ENCODE peak calls at places on chromosomes 1 and 21, in four cellular contexts. J is colonic mucosa, H is breast epithelium, K is astrocyte. U is an unnamed sample.
A peak's percentile ranks its signal among the peaks of the same experiment; 100 is the strongest.

GRCh38 chr1:85581802-85582686 is 1.5 kb downstream of the CCN1 start:
- DNase-seq in J (peak; percentile 32), H (peak; percentile 70), K (peak; percentile 70), U (peak; percentile 72)

GRCh38 chr1:64010316-64010715 is 193.1 kb upstream of the UBE2U start:
- DNase-seq in J (no peak), H (no peak), K (no peak), U (peak; percentile 59)

GRCh38 chr1:45684402-45684801 is 1.9 kb downstream of the GPBP1L1 start:
- DNase-seq in J (no peak), H (no peak), K (no peak), U (no peak)

GRCh38 chr21:31151156-31151555 is 112.9 kb upstream of the KRTAP19-8 start:
- DNase-seq in J (no peak), H (no peak), K (no peak), U (no peak)

GRCh38 chr1:33237579-33237978 is 18.7 kb upstream of the ZNF362 start:
- DNase-seq in J (no peak), H (no peak), K (no peak), U (no peak)

GRCh38 chr1:244730153-244730933 is 77.4 kb downstream of the DESI2 start:
- DNase-seq in J (peak; percentile 40), H (no peak), K (peak; percentile 51), U (peak; percentile 23)

GRCh38 chr1:183198463-183198862 is 12.4 kb downstream of the LAMC2 start:
- DNase-seq in J (no peak), H (no peak), K (peak; percentile 99), U (peak; percentile 97)

GRCh38 chr1:17777818-17778217 is 22.7 kb downstream of the ACTL8 start:
- DNase-seq in J (no peak), H (no peak), K (no peak), U (no peak)

GRCh38 chr1:179298952-179299351 is 5.4 kb downstream of the SOAT1 start:
- DNase-seq in J (no peak), H (no peak), K (no peak), U (no peak)

GRCh38 chr1:18632711-18633427 is 2.2 kb downstream of the PAX7 start:
- DNase-seq in J (no peak), H (no peak), K (no peak), U (no peak)

GRCh38 chr1:51525295-51525694 is 6.2 kb upstream of the EPS15 start:
- DNase-seq in J (no peak), H (no peak), K (no peak), U (no peak)

GRCh38 chr21:39251326-39251725 is 62.1 kb downstream of the BRWD1 start:
- DNase-seq in J (no peak), H (no peak), K (no peak), U (no peak)

GRCh38 chr21:38455403-38455802 is 42.9 kb downstream of the ERG start:
- DNase-seq in J (no peak), H (no peak), K (peak; percentile 64), U (no peak)

GRCh38 chr1:208929575-208929974 is 653.9 kb upstream of the CAMK1G start:
- DNase-seq in J (no peak), H (no peak), K (peak; percentile 77), U (peak; percentile 68)

GRCh38 chr1:160623860-160624259 is 23.0 kb downstream of the SLAMF1 start:
- DNase-seq in J (no peak), H (no peak), K (no peak), U (no peak)

GRCh38 chr1:111851552-111851951 is 95.9 kb downstream of the DDX20 start:
- DNase-seq in J (no peak), H (no peak), K (no peak), U (peak; percentile 2)

GRCh38 chr1:232980336-232980978 is 30.0 kb downstream of the NTPCR start:
- DNase-seq in J (no peak), H (no peak), K (peak; percentile 53), U (no peak)

GRCh38 chr1:37858931-37859506 is 373 bp downstream of the MTF1 start:
- DNase-seq in J (no peak), H (no peak), K (peak; percentile 9), U (no peak)

GRCh38 chr21:38272215-38272614 is 15.4 kb downstream of the KCNJ15 start:
- DNase-seq in J (no peak), H (no peak), K (no peak), U (peak; percentile 65)

GRCh38 chr1:98157524-98158293 is 236.9 kb upstream of the DPYD start:
- DNase-seq in J (no peak), H (no peak), K (peak; percentile 35), U (no peak)

GRCh38 chr21:46503922-46504539 is 45.3 kb downstream of the DIP2A start:
- DNase-seq in J (no peak), H (no peak), K (no peak), U (no peak)

GRCh38 chr21:15531986-15532385 is 197.8 kb upstream of the USP25 start:
- DNase-seq in J (no peak), H (no peak), K (no peak), U (no peak)

GRCh38 chr1:119549719-119550141 is 42.7 kb downstream of the HSD3B1 start:
- DNase-seq in J (peak; percentile 72), H (no peak), K (peak; percentile 44), U (peak; percentile 73)

GRCh38 chr1:174768949-174769348 is 230.8 kb upstream of the CACYBP start:
- DNase-seq in J (no peak), H (no peak), K (no peak), U (peak; percentile 21)

GRCh38 chr1:30635386-30635975 is 87.9 kb downstream of the MATN1 start:
- DNase-seq in J (no peak), H (no peak), K (no peak), U (no peak)

GRCh38 chr1:64983110-64983509 is 16.8 kb upstream of the JAK1 start:
- DNase-seq in J (no peak), H (peak; percentile 89), K (peak; percentile 67), U (peak; percentile 90)

GRCh38 chr1:179588425-179589024 is 3.1 kb upstream of the TDRD5 start:
- DNase-seq in J (no peak), H (no peak), K (no peak), U (no peak)

GRCh38 chr1:201119826-201120225 is 7.2 kb downstream of the ASCL5 start:
- DNase-seq in J (no peak), H (no peak), K (no peak), U (no peak)

GRCh38 chr1:116340506-116341240 is 32.4 kb upstream of the ATP1A1 start:
- DNase-seq in J (no peak), H (no peak), K (no peak), U (peak; percentile 92)
- H3K27ac ChIP-seq in J (no peak overlapping the region), H (no peak overlapping the region), K (no peak overlapping the region), U (peak overlapping the region; percentile 85)

DNA sequence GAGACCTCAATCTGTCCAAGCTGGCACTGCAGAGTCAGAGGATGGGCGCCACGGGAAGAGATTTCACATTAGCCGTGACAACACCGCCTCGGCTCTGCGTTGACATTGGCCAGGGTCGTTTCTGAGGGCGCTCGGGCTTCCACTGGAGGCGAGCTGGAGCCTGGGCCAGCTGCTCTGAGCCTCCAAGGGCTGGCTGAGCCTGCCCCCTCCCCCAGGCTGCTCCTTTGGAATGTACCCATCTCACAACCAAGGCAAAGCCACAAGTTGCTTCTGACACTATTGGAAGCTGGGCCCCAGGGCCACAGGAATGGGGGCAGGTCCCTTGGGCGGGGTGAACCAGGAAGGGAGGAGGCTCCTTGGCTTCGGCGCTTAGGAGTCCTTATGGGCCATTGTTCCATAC is 12.7 kb downstream of the GPR3 start:
- DNase-seq in J (no peak), H (no peak), K (peak; percentile 80), U (peak; percentile 54)
- TF ChIP-seq CTCF in J (no peak), H (no peak), K (no peak), U (no peak)

GRCh38 chr1:150612014-150612345 is 17.4 kb downstream of the ENSA start:
- DNase-seq in J (no peak), H (no peak), K (no peak), U (no peak)
- H3K4me1 ChIP-seq in J (peaks cover 27% of the 10 kb centered on the region), H (peaks cover 17% of the 10 kb centered on the region), K (peaks cover 36% of the 10 kb centered on the region), U (peaks cover 53% of the 10 kb centered on the region)

GRCh38 chr1:27518808-27519207 is 28.8 kb upstream of the WASF2 start:
- DNase-seq in J (no peak), H (no peak), K (no peak), U (no peak)

GRCh38 chr1:27517305-27517704 is 27.3 kb upstream of the WASF2 start:
- DNase-seq in J (peak; percentile 72), H (no peak), K (no peak), U (no peak)

GRCh38 chr1:27515626-27516025 is 25.7 kb upstream of the WASF2 start:
- DNase-seq in J (no peak), H (no peak), K (no peak), U (no peak)

GRCh38 chr1:27519341-27520258 is 29.6 kb upstream of the WASF2 start:
- DNase-seq in J (no peak), H (no peak), K (no peak), U (no peak)

GRCh38 chr1:27517907-27518718 is 28.1 kb upstream of the WASF2 start:
- DNase-seq in J (peak; percentile 93), H (no peak), K (no peak), U (peak; percentile 73)
- H3K27ac ChIP-seq in J (peak overlapping the region; percentile 86), H (peak overlapping the region; percentile 75), K (no peak overlapping the region), U (peak overlapping the region; percentile 54)

DNA sequence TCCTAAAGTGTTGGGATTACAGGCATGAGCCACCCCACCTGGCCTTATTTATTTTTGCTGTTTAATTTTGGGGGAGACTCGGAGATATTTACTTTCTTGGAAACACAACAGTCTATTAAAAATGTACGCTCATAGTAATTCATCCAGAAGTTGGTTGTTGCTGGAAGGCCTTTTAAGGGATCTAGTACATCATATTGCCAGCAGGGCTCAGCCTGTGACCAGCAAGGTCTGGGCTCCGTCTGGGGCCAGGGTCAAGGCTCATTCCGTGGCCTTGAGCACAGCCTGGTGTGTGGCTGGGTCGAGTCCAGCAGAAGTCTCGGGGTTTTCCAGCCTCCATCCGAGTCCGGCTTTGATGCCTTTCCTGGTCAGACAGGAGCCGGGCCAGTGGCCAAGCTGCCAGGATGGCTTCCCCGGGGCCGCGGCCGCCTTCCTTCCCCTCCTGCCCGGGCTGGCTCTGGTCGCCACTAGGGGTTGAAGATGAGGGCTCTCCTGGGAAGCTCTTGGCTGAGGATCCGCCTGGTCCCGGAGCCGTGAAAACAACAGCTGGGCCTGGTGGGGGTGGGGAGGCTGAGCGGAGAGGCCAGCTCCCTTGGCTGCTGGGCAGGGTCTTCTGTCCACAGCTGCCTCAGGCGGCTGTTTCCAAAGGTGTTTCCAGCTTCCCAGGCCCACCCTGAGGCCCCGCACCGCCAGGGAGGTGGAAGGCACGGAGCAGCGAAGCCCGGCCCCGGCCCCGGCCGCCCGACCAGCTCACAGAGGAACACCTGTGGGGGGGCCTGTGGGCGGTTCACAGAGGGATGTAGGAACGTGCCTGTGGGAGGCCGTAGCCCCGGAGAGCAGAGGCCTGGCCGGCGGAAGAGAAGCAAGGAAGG is 5.1 kb upstream of the VWA1 start:
- DNase-seq in J (peak; percentile 60), H (peak; percentile 76), K (peak; percentile 32), U (no peak)
- TF ChIP-seq CTCF in J (no peak), H (peak; percentile 41), K (peak; percentile 5), U (no peak)

DNA sequence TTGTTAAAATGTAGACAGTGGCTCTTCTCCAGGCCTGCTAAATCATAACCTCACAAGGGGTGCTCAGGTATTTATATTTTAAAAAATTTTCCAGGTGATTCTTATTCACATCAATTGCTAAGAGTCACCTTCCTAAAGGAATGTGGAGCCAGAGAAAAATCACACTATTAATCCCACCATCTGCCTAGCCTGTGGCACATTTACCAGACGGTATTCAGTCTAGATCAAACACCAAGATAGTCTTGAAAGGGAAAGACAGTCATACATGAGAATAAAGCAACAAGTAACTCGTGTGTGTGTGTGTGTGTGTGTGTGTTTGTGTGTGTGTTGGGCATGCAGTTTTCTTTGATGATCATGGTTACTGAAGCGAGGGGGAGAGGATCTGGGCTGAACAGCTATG is 2.2 kb upstream of the DPT start:
- DNase-seq in J (no peak), H (no peak), K (no peak), U (no peak)
- H3K4me1 ChIP-seq in J (no peaks in the 10 kb centered on the region), H (no peaks in the 10 kb centered on the region), K (no peaks in the 10 kb centered on the region), U (no peaks in the 10 kb centered on the region)

U was measured in mammary epithelial cell.